ENCODE peak calls at places on chromosomes 3 and 15, in six cellular contexts. Z is mesothelial cell of epicardium, K is psoas muscle, M is omental fat pad, O is fibroblast of lung, H is GM12865. F is an unnamed sample.

GRCh38 chr3:130488288-130488687 is 28.7 kb upstream of the COL6A6 start:
- DNase-seq in Z (no peak), O (no peak), K (no peak), H (no peak), M (no peak), F (no peak)

GRCh38 chr3:130758624-130759023 is 12.0 kb upstream of the PIK3R4 start:
- DNase-seq in M (no peak), K (no peak), O (no peak), Z (no peak), H (peak; percentile 8), F (no peak)

GRCh38 chr15:66115568-66116206 is 137.9 kb downstream of the MEGF11 start:
- DNase-seq in M (no peak), H (no peak), K (no peak), Z (no peak), O (no peak), F (no peak)

GRCh38 chr3:14465425-14465824 is 63.0 kb downstream of the SLC6A6 start:
- DNase-seq in Z (no peak), M (no peak), H (no peak), O (no peak), K (no peak), F (no peak)

GRCh38 chr15:62419206-62419605 is 254.1 kb upstream of the C2CD4B start:
- DNase-seq in O (no peak), Z (no peak), M (no peak), K (no peak), H (no peak), F (no peak)

GRCh38 chr3:46716461-46717441 is 918 bp downstream of the PRSS50 start:
- DNase-seq in M (peak; percentile 11), K (no peak), O (no peak), Z (no peak), H (no peak), F (no peak)

GRCh38 chr15:56978898-56979662 is 60.6 kb downstream of the TCF12 start:
- DNase-seq in M (no peak), Z (no peak), H (no peak), O (peak; percentile 32), K (no peak), F (no peak)

GRCh38 chr15:37824717-37825382 is 109.6 kb upstream of the TMCO5A start:
- DNase-seq in O (peak; percentile 91), Z (no peak), H (peak; percentile 1), M (no peak), K (peak; percentile 10), F (no peak)

GRCh38 chr3:190615607-190616006 is 101.7 kb downstream of the IL1RAP start:
- DNase-seq in K (no peak), H (no peak), Z (no peak), M (no peak), O (no peak), F (no peak)

GRCh38 chr3:188362405-188362831 is 208.5 kb downstream of the LPP start:
- DNase-seq in H (no peak), K (no peak), Z (no peak), M (no peak), O (peak; percentile 51), F (no peak)

GRCh38 chr15:37122703-37123102 is 22.4 kb upstream of the MEIS2 start:
- DNase-seq in O (peak; percentile 24), M (no peak), H (no peak), Z (no peak), K (no peak), F (no peak)

GRCh38 chr3:178705925-178706324 is 169.7 kb downstream of the KCNMB2 start:
- DNase-seq in K (no peak), H (peak; percentile 54), M (no peak), O (peak; percentile 26), Z (no peak), F (no peak)

GRCh38 chr3:14925729-14926591 is 21.4 kb upstream of the NR2C2 start:
- DNase-seq in K (no peak), M (no peak), O (peak; percentile 77), Z (no peak), H (peak; percentile 68), F (no peak)

GRCh38 chr3:111070772-111071256 is 802 bp upstream of the NECTIN3 start:
- DNase-seq in M (peak; percentile 46), O (no peak), K (no peak), Z (no peak), H (no peak), F (no peak)

GRCh38 chr3:9884555-9885165 is 4.6 kb upstream of the CIDEC start:
- DNase-seq in K (no peak), H (no peak), Z (no peak), O (peak; percentile 77), M (no peak), F (no peak)

GRCh38 chr3:151228291-151229125 is 25.5 kb upstream of the GPR171 start:
- DNase-seq in H (peak; percentile 9), M (no peak), O (peak; percentile 39), Z (no peak), K (no peak), F (no peak)

GRCh38 chr3:195271859-195272243 is 892 bp upstream of the XXYLT1 start:
- DNase-seq in M (no peak), Z (no peak), H (no peak), K (no peak), O (no peak), F (no peak)

GRCh38 chr3:99910752-99911151 is 93.1 kb downstream of the CMSS1 start:
- DNase-seq in H (no peak), Z (no peak), M (no peak), K (no peak), O (no peak), F (no peak)

GRCh38 chr3:186361612-186362408 is at the start of gene DGKG:
- DNase-seq in M (no peak), O (no peak), Z (no peak), K (peak; percentile 40), H (peak; percentile 33), F (peak; percentile 75)

GRCh38 chr15:41958002-41958420 is 14.3 kb downstream of the EHD4 start:
- DNase-seq in H (no peak), O (no peak), M (no peak), K (no peak), Z (no peak), F (no peak)

GRCh38 chr3:164459526-164460151 is 618.7 kb downstream of the SI start:
- DNase-seq in Z (no peak), M (no peak), K (no peak), H (no peak), O (no peak), F (no peak)

GRCh38 chr3:79515072-79515471 is 252.7 kb downstream of the ROBO1 start:
- DNase-seq in K (no peak), O (peak; percentile 24), Z (no peak), M (no peak), H (no peak), F (peak; percentile 50)

GRCh38 chr3:176814252-176814651 is 383.0 kb downstream of the TBL1XR1 start:
- DNase-seq in H (peak; percentile 41), K (peak; percentile 27), M (no peak), Z (peak; percentile 30), O (peak; percentile 70), F (peak; percentile 27)

DNA sequence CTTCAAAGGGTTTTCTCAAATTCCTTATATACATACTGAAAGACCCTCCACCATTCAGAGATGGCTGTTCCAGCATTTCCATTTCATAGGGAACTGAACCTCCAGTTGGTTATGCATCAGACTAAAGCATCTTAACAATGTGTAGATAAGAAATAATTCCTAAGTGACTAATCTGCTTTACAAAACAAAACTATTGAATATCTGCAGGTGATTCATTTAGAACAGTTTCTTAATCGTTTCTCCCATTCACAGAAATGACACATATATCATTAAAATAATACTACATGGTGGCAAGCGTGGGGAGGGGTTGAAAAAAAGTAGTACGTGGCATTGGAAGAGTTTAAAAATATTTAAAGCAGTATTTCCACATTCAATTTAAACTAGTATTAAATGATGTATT is 19.5 kb downstream of the COPS2 start:
- DNase-seq in K (no peak), M (no peak), O (peak; percentile 48), Z (no peak), H (no peak), F (no peak)
- TF ChIP-seq CTCF in K (no peak), M (no peak), O (no peak), Z (no peak), H (no peak), F (no peak)

GRCh38 chr15:64574220-64574994 is 114.0 kb downstream of the ZNF609 start:
- DNase-seq in K (no peak), M (no peak), H (no peak), O (peak; percentile 30), Z (no peak), F (no peak)
- TF ChIP-seq CTCF in K (no peak), M (no peak), H (no peak), O (no peak), Z (no peak), F (no peak)

DNA sequence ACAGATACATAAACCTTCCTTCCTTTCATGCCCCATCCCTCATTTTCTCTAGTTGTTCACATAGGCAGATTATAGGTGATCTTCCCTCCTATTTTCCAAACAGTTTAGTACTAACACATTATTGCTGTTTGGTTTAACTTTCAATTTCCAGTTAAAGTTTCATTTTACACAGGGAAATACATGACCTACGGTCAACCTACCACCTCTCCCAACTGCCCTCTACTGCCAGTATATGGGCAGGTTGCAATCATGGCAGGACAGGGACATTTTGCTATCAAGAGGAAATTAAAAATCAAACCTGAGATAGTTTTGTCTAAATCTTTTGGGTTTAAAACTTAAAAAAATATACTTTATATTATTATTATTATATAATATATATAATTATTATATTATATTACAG is 26.1 kb upstream of the TFDP2 start:
- DNase-seq in O (no peak), M (no peak), Z (no peak), K (no peak), H (no peak), F (no peak)
- TF ChIP-seq CTCF in O (no peak), M (no peak), Z (no peak), K (no peak), H (no peak), F (no peak)

GRCh38 chr3:183446838-183447205 is 18.4 kb upstream of the MCF2L2 start:
- DNase-seq in H (no peak), K (no peak), O (no peak), Z (no peak), M (no peak), F (no peak)

GRCh38 chr3:183449391-183449790 is 21.0 kb upstream of the MCF2L2 start:
- DNase-seq in H (no peak), O (peak; percentile 41), Z (no peak), M (no peak), K (no peak), F (no peak)

GRCh38 chr3:183449791-183450190 is 21.4 kb upstream of the MCF2L2 start:
- DNase-seq in Z (no peak), K (no peak), M (no peak), O (no peak), H (no peak), F (no peak)

GRCh38 chr3:183448369-183449128 is 20.1 kb upstream of the MCF2L2 start:
- DNase-seq in K (no peak), O (no peak), H (no peak), M (no peak), Z (no peak), F (no peak)

DNA sequence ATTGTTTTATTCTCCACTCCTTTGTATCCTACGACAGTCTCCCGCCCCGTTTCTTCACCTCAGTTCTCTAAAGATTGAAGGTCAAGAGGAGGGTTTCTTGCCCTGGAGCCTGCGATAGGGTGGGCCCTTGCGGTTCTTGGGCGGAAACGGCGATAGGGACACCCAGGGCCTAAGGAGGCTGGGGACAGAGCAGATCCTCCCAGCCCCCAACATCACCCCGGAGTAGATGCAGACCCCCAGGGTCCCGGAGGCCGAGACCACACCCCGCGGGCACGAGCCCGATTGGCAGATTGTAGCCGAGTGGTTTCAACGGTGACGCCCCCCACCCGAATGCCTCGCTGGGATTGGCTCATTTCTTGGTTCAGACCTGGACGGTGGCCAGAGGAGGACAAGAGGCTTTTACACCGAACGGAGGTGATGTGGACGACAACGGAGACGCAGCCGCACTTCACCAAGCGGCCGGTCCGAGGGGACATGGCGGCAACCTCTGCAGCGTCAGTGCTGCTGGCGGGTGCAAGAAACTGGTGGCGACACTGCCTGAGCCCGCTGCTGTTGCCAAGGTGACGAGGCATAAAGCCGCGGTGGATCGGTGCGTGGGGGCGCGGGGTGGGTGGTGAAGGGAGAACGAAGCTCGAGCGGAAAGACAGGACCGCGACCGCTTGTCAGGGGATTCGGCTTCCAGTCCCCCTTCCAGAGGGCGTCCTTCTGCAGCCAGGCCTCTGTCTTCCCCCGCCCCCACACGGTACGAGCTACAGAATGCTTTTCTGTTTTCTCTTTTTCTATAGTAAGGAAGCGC is 19.0 kb upstream of the MCF2L2 start:
- DNase-seq in O (peak; percentile 76), H (peak; percentile 91), M (peak; percentile 59), K (peak; percentile 84), Z (peak; percentile 75), F (peak; percentile 93)
- TF ChIP-seq CTCF in O (no peak), H (no peak), M (no peak), K (no peak), Z (no peak), F (peak; percentile 56)

F was measured in dorsolateral prefrontal cortex.